ENCODE peak calls at places on chromosomes 6 and 20, in six cellular contexts. H is HAP-1, R is fibroblast of the aortic adventitia, P is transverse colon, S is A673, O is astrocyte. L is an unnamed sample.

GRCh38 chr6:140047321-140047720 is 672.9 kb upstream of the CITED2 start:
- DNase-seq in H (no peak), P (no peak), O (no peak), S (peak), R (no peak), L (no peak)

GRCh38 chr6:71509142-71509541 is 220.5 kb downstream of the OGFRL1 start:
- DNase-seq in P (no peak), S (no peak), R (no peak), O (no peak), H (no peak), L (no peak)

GRCh38 chr6:10424005-10424404 is 9.1 kb upstream of the TFAP2A start:
- DNase-seq in P (no peak), R (no peak), S (no peak), H (no peak), O (no peak), L (no peak)

GRCh38 chr20:51470907-51471411 is 71.6 kb downstream of the NFATC2 start:
- DNase-seq in H (no peak), R (no peak), P (no peak), O (no peak), S (no peak), L (no peak)

GRCh38 chr6:52261229-52261628 is 16.9 kb upstream of the IL17F start:
- DNase-seq in O (peak), S (no peak), H (no peak), P (no peak), R (peak), L (no peak)

GRCh38 chr6:18155273-18155863 is at the start of gene KDM1B:
- DNase-seq in S (peak), R (peak), O (peak), P (peak), H (peak), L (peak)

GRCh38 chr6:22470454-22471368 is 98.7 kb upstream of the HDGFL1 start:
- DNase-seq in H (peak), R (peak), P (peak), S (peak), O (peak), L (peak)

GRCh38 chr6:95795927-95796326 is 218.6 kb downstream of the MANEA start:
- DNase-seq in P (no peak), O (no peak), S (no peak), H (no peak), R (no peak), L (no peak)

GRCh38 chr6:66556936-66557335 is 849.9 kb upstream of the EYS start:
- DNase-seq in P (no peak), H (no peak), O (no peak), S (peak), R (no peak), L (no peak)

GRCh38 chr20:12744026-12744425 is 264.7 kb upstream of the SPTLC3 start:
- DNase-seq in S (no peak), R (no peak), P (no peak), O (no peak), H (no peak), L (no peak)

GRCh38 chr6:81787313-81788068 is 35.0 kb upstream of the TENT5A start:
- DNase-seq in S (no peak), O (peak), P (no peak), H (no peak), R (peak), L (no peak)

GRCh38 chr6:145374566-145374965 is 360.8 kb downstream of the EPM2A start:
- DNase-seq in S (no peak), R (no peak), H (no peak), O (no peak), P (no peak), L (no peak)

GRCh38 chr20:21681932-21682318 is 23.5 kb upstream of the PAX1 start:
- DNase-seq in H (no peak), O (no peak), S (no peak), P (no peak), R (no peak), L (no peak)

GRCh38 chr6:159979136-159979874 is 10.4 kb downstream of the IGF2R start:
- DNase-seq in P (peak), R (peak), H (peak), S (peak), O (peak), L (no peak)

GRCh38 chr6:22249646-22250045 is 47.2 kb downstream of the PRL start:
- DNase-seq in R (no peak), H (no peak), P (no peak), O (no peak), S (no peak), L (no peak)

GRCh38 chr6:52909131-52909530 is 367 bp downstream of the GSTA3 start:
- DNase-seq in R (no peak), P (no peak), O (no peak), S (no peak), H (no peak), L (no peak)

GRCh38 chr6:147986891-147987290 is 355.7 kb upstream of the SASH1 start:
- DNase-seq in H (no peak), R (no peak), S (peak), P (no peak), O (no peak), L (no peak)

GRCh38 chr6:829646-830045 is 136.7 kb upstream of the EXOC2 start:
- DNase-seq in H (no peak), P (no peak), R (no peak), S (no peak), O (no peak), L (no peak)

GRCh38 chr6:80956898-80957297 is 795.6 kb downstream of the TENT5A start:
- DNase-seq in S (no peak), H (no peak), P (no peak), R (no peak), O (no peak), L (no peak)

GRCh38 chr20:25281541-25281991 is 33.7 kb downstream of the PYGB start:
- DNase-seq in H (peak), O (no peak), P (peak), S (no peak), R (no peak), L (no peak)

GRCh38 chr20:50744143-50744792 is 12.9 kb downstream of the PARD6B start:
- DNase-seq in O (peak), R (peak), S (peak), P (peak), H (peak), L (peak)

GRCh38 chr20:20752712-20753111 is 40.3 kb upstream of the RALGAPA2 start:
- DNase-seq in R (no peak), O (no peak), S (peak), H (no peak), P (no peak), L (no peak)

GRCh38 chr20:23782366-23782983 is 31.7 kb upstream of the CST1 start:
- DNase-seq in R (peak), O (no peak), P (no peak), S (peak), H (peak), L (peak)

GRCh38 chr6:1286972-1287600 is 24.8 kb upstream of the FOXQ1 start:
- DNase-seq in R (peak), H (no peak), S (no peak), O (peak), P (peak), L (no peak)

GRCh38 chr6:109794201-109794926 is 103.3 kb downstream of the FIG4 start:
- DNase-seq in S (no peak), H (no peak), R (peak), O (peak), P (no peak), L (no peak)

GRCh38 chr20:11032611-11033010 is 358.8 kb upstream of the JAG1 start:
- DNase-seq in S (no peak), P (no peak), R (no peak), H (no peak), O (no peak), L (no peak)

GRCh38 chr6:56359201-56359899 is 112.0 kb upstream of the COL21A1 start:
- DNase-seq in P (peak), R (peak), O (peak), H (peak), S (peak), L (peak)

GRCh38 chr20:40646321-40647212 is 42.5 kb downstream of the MAFB start:
- DNase-seq in S (peak), O (no peak), R (no peak), P (no peak), H (no peak), L (no peak)

GRCh38 chr6:139308936-139309603 is 17.3 kb upstream of the TXLNB start:
- DNase-seq in H (no peak), R (peak), S (no peak), P (peak), O (peak), L (no peak)

GRCh38 chr6:166849762-166850181 is 106.6 kb downstream of the RNASET2 start:
- DNase-seq in H (no peak), O (no peak), S (no peak), P (no peak), R (no peak), L (no peak)

DNA sequence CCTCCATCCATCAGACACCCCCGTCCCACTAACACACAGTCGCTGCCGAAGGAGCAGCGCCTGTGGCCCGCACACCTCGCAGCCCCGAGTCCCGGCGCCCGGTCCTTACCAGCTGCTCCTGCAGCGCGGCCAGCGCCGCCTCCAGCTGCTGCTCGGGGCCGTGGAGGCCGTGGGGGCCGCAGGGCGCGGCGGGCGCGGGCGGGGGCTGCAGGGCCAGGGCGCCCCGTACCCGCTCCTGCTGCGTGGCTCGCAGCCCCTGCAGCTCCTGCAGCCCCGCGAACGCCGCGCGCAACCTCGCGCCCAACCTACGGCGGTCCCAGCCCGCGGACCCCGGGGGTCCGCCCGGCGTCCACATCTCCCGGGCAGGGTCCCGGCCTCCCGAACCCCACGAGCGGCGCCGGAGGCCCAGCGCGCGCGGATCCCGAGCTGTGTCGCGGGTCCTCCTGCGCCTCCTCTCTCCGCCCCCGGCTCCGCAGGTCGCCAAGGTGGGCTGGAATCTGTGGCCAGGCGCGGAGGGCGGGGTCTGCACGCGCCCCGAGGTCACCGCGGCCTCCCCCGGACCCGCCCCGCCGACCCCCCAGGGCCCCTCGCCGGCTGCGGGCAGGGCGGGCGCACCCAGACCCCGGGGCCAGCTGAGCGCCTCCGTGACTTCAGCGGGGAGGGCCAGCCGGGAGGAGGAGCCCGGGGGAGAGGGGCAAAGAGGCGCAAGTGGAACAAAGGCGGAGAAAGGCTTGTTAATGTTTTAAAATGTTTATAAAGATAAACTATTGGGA is at the start of gene DACT2:
- DNase-seq in R (no peak), O (no peak), H (no peak), S (peak), P (no peak), L (no peak)
- H3K4me3 ChIP-seq in R (no peak), O (no peak), H (no peak), S (peak), P (peak), L (peak)

GRCh38 chr6:84979541-84979940 is 215.1 kb upstream of the TBX18 start:
- DNase-seq in O (no peak), H (no peak), S (no peak), R (peak), P (no peak), L (no peak)
- H3K4me3 ChIP-seq in O (no peak), H (no peak), S (no peak), R (no peak), P (no peak), L (no peak)

GRCh38 chr6:43229803-43230239 is 540 bp upstream of the DNPH1 start:
- DNase-seq in P (no peak), O (no peak), R (no peak), S (no peak), H (no peak), L (no peak)
- H3K4me3 ChIP-seq in P (no peak), O (peak), R (no peak), S (no peak), H (no peak), L (peak)

DNA sequence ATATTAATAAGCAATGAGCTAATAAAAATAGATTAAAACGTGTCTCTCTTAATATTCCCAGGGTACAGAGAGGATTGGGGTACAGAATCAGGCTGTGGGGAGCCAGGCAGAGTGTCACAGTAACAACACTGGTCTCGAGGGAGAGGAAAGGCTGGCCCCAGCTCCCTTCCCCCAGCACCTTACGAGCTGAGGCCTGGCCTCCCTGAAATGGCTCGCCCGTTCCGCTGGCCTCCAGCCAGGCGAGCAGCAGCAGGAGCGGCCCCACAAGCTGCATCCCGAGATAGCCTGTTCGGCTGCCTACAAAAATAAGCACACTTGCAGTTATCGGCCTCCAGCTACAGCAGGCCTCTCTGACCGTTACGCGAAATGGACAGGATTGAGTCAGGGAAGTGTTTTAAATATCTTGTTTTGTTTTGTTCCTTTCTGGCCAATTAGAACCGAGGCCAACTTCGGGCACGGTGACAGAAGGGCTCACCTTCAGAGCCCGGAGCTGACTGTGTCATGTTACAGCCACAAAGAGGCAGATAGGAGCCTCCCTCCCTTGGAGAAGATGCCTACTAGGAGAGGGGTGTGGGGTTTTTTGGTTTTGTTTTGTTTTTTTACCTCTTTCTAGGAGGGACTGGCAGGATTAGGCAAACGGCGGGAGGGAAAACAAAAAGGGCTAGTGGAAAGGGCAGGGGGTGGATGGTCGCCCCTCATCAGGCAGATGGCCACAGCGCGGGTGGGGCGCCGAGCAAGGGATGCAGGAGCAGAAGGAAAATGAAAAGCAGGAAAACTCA is 4.2 kb upstream of the ZMYND8 start:
- DNase-seq in S (peak), O (peak), P (peak), R (peak), H (peak), L (peak)
- H3K4me3 ChIP-seq in S (no peak), O (no peak), P (no peak), R (peak), H (peak), L (no peak)

GRCh38 chr6:142356271-142356938 is 54.6 kb downstream of the ADGRG6 start:
- DNase-seq in O (peak), H (no peak), R (peak), S (no peak), P (no peak), L (no peak)

GRCh38 chr6:142355481-142356174 is 53.8 kb downstream of the ADGRG6 start:
- DNase-seq in P (no peak), O (no peak), S (no peak), R (no peak), H (no peak), L (no peak)

GRCh38 chr6:142359271-142359960 is 57.6 kb downstream of the ADGRG6 start:
- DNase-seq in P (no peak), R (peak), H (no peak), O (no peak), S (no peak), L (no peak)

GRCh38 chr6:142361345-142361744 is 59.5 kb downstream of the ADGRG6 start:
- DNase-seq in S (no peak), O (no peak), H (no peak), R (no peak), P (no peak), L (no peak)

GRCh38 chr6:142357879-142358278 is 56.1 kb downstream of the ADGRG6 start:
- DNase-seq in S (no peak), R (no peak), O (peak), H (no peak), P (no peak), L (no peak)
- H3K4me3 ChIP-seq in S (no peak), R (no peak), O (no peak), H (no peak), P (no peak), L (no peak)

GRCh38 chr6:119482850-119483285 is 133.3 kb upstream of the MAN1A1 start:
- DNase-seq in O (no peak), P (no peak), R (no peak), S (no peak), H (no peak), L (no peak)
- H3K4me3 ChIP-seq in O (no peak), P (no peak), R (no peak), S (no peak), H (no peak), L (no peak)

DNA sequence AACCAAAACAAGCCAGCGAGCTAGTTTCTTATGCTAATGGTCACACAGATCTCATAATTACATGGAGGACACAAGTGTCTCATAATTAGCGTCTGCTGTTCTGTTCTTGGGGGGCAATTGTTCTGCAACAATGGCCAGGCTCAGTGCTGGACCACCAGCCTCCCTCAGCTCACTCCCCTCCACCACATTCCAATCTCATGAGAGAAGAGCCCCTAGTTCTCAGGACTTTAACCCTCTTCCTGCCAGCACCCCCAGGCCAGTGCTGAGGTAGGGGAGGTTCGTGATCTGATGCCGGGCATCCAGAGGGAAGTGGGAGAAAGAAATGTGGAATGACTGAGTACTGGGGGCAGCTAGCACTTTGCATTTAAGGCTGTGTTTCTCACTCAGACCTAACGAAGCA is 20.1 kb upstream of the TOX2 start:
- DNase-seq in R (no peak), P (no peak), O (no peak), S (no peak), H (no peak), L (no peak)
- H3K4me3 ChIP-seq in R (no peak), P (no peak), O (no peak), S (no peak), H (no peak), L (no peak)

GRCh38 chr20:64049060-64049886 is at the start of gene SOX18:
- DNase-seq in H (peak), O (no peak), S (peak), R (peak), P (no peak), L (peak)

GRCh38 chr20:64048402-64049044 is 916 bp downstream of the SOX18 start:
- DNase-seq in S (no peak), O (no peak), R (no peak), H (no peak), P (no peak), L (no peak)

GRCh38 chr20:64049887-64050260 is 435 bp upstream of the SOX18 start:
- DNase-seq in S (peak), O (no peak), H (peak), R (no peak), P (no peak), L (peak)

GRCh38 chr20:64047046-64047389 is 2.4 kb downstream of the SOX18 start:
- DNase-seq in S (no peak), O (no peak), P (no peak), R (no peak), H (no peak), L (no peak)

DNA sequence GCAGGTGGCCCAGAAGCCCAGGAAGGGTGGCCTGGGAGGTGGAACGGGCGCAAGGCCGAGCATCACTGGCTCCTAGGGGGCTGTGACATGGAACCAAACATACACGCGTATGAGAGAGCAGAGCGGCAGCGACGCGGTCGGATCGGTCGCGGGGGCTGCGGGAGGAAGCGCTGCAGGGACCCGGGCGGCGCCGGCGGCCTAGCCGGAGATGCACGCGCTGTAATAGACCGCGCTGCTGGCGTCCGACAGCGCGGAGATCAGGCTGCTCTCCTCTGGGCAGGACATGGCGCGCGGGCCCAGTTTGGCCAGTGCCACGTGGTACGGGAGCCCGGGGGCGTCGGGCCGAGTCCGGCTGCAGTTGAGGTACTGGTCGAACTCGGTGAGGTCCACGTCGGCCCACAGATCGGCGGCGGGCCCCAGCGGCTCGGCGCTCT is 1.5 kb downstream of the SOX18 start:
- DNase-seq in O (no peak), S (no peak), R (no peak), H (no peak), P (no peak), L (no peak)
- H3K4me3 ChIP-seq in O (no peak), S (no peak), R (no peak), H (no peak), P (peak), L (peak)

GRCh38 chr6:137216875-137217553 is 2.2 kb downstream of the IFNGR1 start:
- DNase-seq in H (no peak), R (no peak), O (no peak), S (no peak), P (no peak), L (no peak)

GRCh38 chr6:137217801-137218472 is 1.2 kb downstream of the IFNGR1 start:
- DNase-seq in P (peak), R (peak), S (no peak), O (peak), H (no peak), L (no peak)

GRCh38 chr6:137219664-137220252 is 573 bp upstream of the IFNGR1 start:
- DNase-seq in H (no peak), R (no peak), O (no peak), P (no peak), S (no peak), L (no peak)

GRCh38 chr6:137218917-137219663 is at the start of gene IFNGR1:
- DNase-seq in H (peak), S (peak), R (peak), P (peak), O (peak), L (peak)

GRCh38 chr6:137218473-137218916 is 690 bp downstream of the IFNGR1 start:
- DNase-seq in H (peak), P (peak), O (peak), R (peak), S (peak), L (peak)
- H3K4me3 ChIP-seq in H (peak), P (peak), O (peak), R (peak), S (peak), L (peak)

L was measured in heart right ventricle.